ENCODE peak calls at places on chromosomes 4 and X, in nine cellular contexts. A, U, S, T, B, Q, W, M and V are unnamed samples.

GRCh38 chr4:6308890-6309643 is 39.4 kb downstream of the WFS1 start:
- DNase-seq in M (no peak), T (no peak), Q (no peak), S (no peak), B (no peak), A (peak), W (no peak), U (no peak), V (peak)

GRCh38 chr4:85864806-85865205 is 389.9 kb downstream of the ARHGAP24 start:
- DNase-seq in T (no peak), Q (no peak), S (no peak), U (no peak), M (no peak), B (no peak), W (no peak), A (no peak), V (no peak)

GRCh38 chr4:18390655-18391369 is 369.3 kb upstream of the LCORL start:
- DNase-seq in S (no peak), M (no peak), B (no peak), W (no peak), T (no peak), Q (no peak), U (no peak), A (no peak), V (peak)

GRCh38 chrX:96424007-96424406 is 260.6 kb upstream of the DIAPH2 start:
- DNase-seq in A (no peak), Q (no peak), U (no peak), M (no peak), B (no peak), T (no peak), S (no peak), W (no peak), V (no peak)

GRCh38 chr4:52371861-52372260 is 287.2 kb downstream of the USP46 start:
- DNase-seq in U (no peak), A (no peak), Q (no peak), B (no peak), S (no peak), W (no peak), T (no peak), M (no peak), V (no peak)

GRCh38 chrX:10111364-10112148 is 45.2 kb upstream of the CLCN4 start:
- DNase-seq in S (no peak), U (no peak), W (no peak), T (peak), Q (peak), M (no peak), B (no peak), A (no peak), V (no peak)

GRCh38 chr4:123856689-123857545 is 460.3 kb downstream of the SPRY1 start:
- DNase-seq in M (no peak), S (no peak), U (peak), Q (no peak), B (no peak), A (no peak), W (peak), T (no peak), V (peak)

GRCh38 chr4:8647626-8648025 is 55.1 kb downstream of the CPZ start:
- DNase-seq in A (no peak), M (no peak), B (peak), S (no peak), Q (no peak), W (no peak), T (no peak), U (no peak), V (no peak)

GRCh38 chr4:186934841-186935443 is 211.3 kb upstream of the FAT1 start:
- DNase-seq in S (no peak), M (no peak), Q (no peak), T (no peak), W (no peak), B (no peak), A (no peak), U (no peak), V (no peak)

GRCh38 chr4:164439037-164439436 is 314.9 kb upstream of the SMIM31 start:
- DNase-seq in T (no peak), M (no peak), A (no peak), Q (no peak), W (no peak), B (no peak), U (no peak), S (no peak), V (no peak)

GRCh38 chr4:1029957-1030520 is 18.6 kb downstream of the FGFRL1 start:
- DNase-seq in T (no peak), B (no peak), S (no peak), U (no peak), Q (no peak), M (no peak), W (no peak), A (no peak), V (no peak)